ENCODE peak calls at places on chromosomes 5 and 9, in four cellular contexts. Q is HepG2, A is K562, R is GM12878. L is an unnamed sample.

GRCh38 chr5:133400831-133401351 is 211.4 kb downstream of the FSTL4 start:
- DNase-seq in A (no peak), Q (no peak), R (no peak), L (no peak)

GRCh38 chr9:83962165-83962564 is 17.9 kb downstream of the HNRNPK start:
- DNase-seq in A (no peak), Q (no peak), R (no peak), L (no peak)

GRCh38 chr5:54942064-54942778 is 43.2 kb downstream of the ESM1 start:
- DNase-seq in Q (no peak), R (no peak), A (no peak), L (no peak)

GRCh38 chr5:138603521-138603920 is 28.3 kb upstream of the HSPA9 start:
- DNase-seq in R (peak), Q (no peak), A (no peak), L (no peak)

GRCh38 chr5:116881921-116882531 is 307.4 kb upstream of the SEMA6A start:
- DNase-seq in Q (peak), R (no peak), A (no peak), L (no peak)

GRCh38 chr9:136226680-136227410 is 18.8 kb downstream of the QSOX2 start:
- DNase-seq in R (no peak), Q (no peak), A (no peak), L (no peak)

GRCh38 chr5:124343451-124343867 is 403.0 kb downstream of the ZNF608 start:
- DNase-seq in Q (no peak), A (no peak), R (no peak), L (no peak)

GRCh38 chr9:82961504-82962125 is 101.3 kb downstream of the RASEF start:
- DNase-seq in A (peak), R (peak), Q (peak), L (peak)

GRCh38 chr9:134633362-134634142 is 8.1 kb upstream of the COL5A1 start:
- DNase-seq in R (no peak), A (no peak), Q (no peak), L (peak)

GRCh38 chr5:173625686-173626500 is 9.4 kb upstream of the BOD1 start:
- DNase-seq in A (peak), R (no peak), Q (no peak), L (no peak)

GRCh38 chr9:135759676-135760300 is 57.8 kb downstream of the KCNT1 start:
- DNase-seq in Q (no peak), R (no peak), A (no peak), L (no peak)

GRCh38 chr9:134725605-134725940 is 84.0 kb downstream of the COL5A1 start:
- DNase-seq in A (no peak), Q (no peak), R (no peak), L (no peak)

GRCh38 chr5:173213236-173213933 is 21.6 kb downstream of the NKX2-5 start:
- DNase-seq in A (no peak), Q (no peak), R (no peak), L (no peak)

GRCh38 chr5:149857499-149857898 is 87.1 kb downstream of the PDE6A start:
- DNase-seq in R (no peak), A (no peak), Q (no peak), L (no peak)
- TF ChIP-seq ATF2 in R (no peak), A (no peak), Q (no peak), L (no peak)

GRCh38 chr5:58759745-58760144 is 176.9 kb downstream of the RAB3C start:
- DNase-seq in Q (no peak), A (no peak), R (peak), L (no peak)
- TF ChIP-seq ETV6 in Q (no peak), A (no peak), R (no peak), L (no peak)

GRCh38 chr9:121503443-121503842 is 3.8 kb upstream of the GGTA1 start:
- DNase-seq in R (no peak), A (no peak), Q (no peak), L (no peak)

GRCh38 chr9:121508415-121508814 is 8.8 kb upstream of the GGTA1 start:
- DNase-seq in A (no peak), Q (no peak), R (no peak), L (no peak)

GRCh38 chr9:121509175-121509574 is 9.5 kb upstream of the GGTA1 start:
- DNase-seq in A (no peak), Q (no peak), R (no peak), L (no peak)

GRCh38 chr9:121510766-121511555 is 11.3 kb upstream of the GGTA1 start:
- DNase-seq in A (peak), Q (no peak), R (no peak), L (no peak)

GRCh38 chr9:121505903-121506640 is 6.4 kb upstream of the GGTA1 start:
- DNase-seq in R (no peak), A (no peak), Q (no peak), L (no peak)
- TF ChIP-seq ESRRA in R (no peak), A (no peak), Q (no peak), L (no peak)

GRCh38 chr5:16980983-16981382 is 44.9 kb upstream of the MYO10 start:
- DNase-seq in A (no peak), R (no peak), Q (no peak), L (no peak)
- TF ChIP-seq ATF2 in A (no peak), R (no peak), Q (no peak), L (no peak)

GRCh38 chr5:14109041-14109747 is 33.9 kb upstream of the TRIO start:
- DNase-seq in R (peak), A (no peak), Q (no peak), L (no peak)

GRCh38 chr5:14102666-14103065 is 40.5 kb upstream of the TRIO start:
- DNase-seq in R (no peak), A (no peak), Q (no peak), L (no peak)

GRCh38 chr5:14108170-14108996 is 34.8 kb upstream of the TRIO start:
- DNase-seq in R (peak), A (peak), Q (peak), L (peak)

GRCh38 chr5:14107536-14107935 is 35.6 kb upstream of the TRIO start:
- DNase-seq in R (no peak), A (no peak), Q (no peak), L (no peak)

GRCh38 chr5:14105717-14106435 is 37.3 kb upstream of the TRIO start:
- DNase-seq in Q (peak), A (no peak), R (no peak), L (no peak)
- TF ChIP-seq ETV6 in Q (no peak), A (no peak), R (no peak), L (no peak)

GRCh38 chr5:43044181-43044914 is 4.2 kb upstream of the ANXA2R start:
- DNase-seq in A (no peak), R (no peak), Q (no peak), L (peak)
- TF ChIP-seq ESRRA in A (no peak), R (no peak), Q (no peak), L (no peak)

GRCh38 chr9:105206821-105207699 is 37.4 kb upstream of the SLC44A1 start:
- DNase-seq in A (no peak), R (no peak), Q (no peak), L (no peak)
- TF ChIP-seq ATF2 in A (no peak), R (no peak), Q (no peak), L (no peak)

L was measured in WTC11.